ENCODE peak calls at places on chromosomes 3 and 15, in six cellular contexts. A, G, N, M, X and C are unnamed samples.

GRCh38 chr15:36936652-36937051 is 163.7 kb downstream of the MEIS2 start:
- ATAC-seq in M (no peak), N (no peak), X (no peak), G (no peak), A (no peak), C (no peak)

GRCh38 chr15:34284937-34285336 is 52.6 kb downstream of the SLC12A6 start:
- ATAC-seq in A (no peak), X (no peak), N (no peak), M (no peak), G (no peak), C (no peak)

GRCh38 chr15:96303503-96304054 is 26.9 kb upstream of the NR2F2 start:
- ATAC-seq in G (peak; percentile 73), M (no peak), X (no peak), N (no peak), A (no peak), C (no peak)

GRCh38 chr3:59469948-59470723 is 420.3 kb upstream of the CFAP20DC start:
- ATAC-seq in G (no peak), N (no peak), A (no peak), M (no peak), X (no peak), C (no peak)

GRCh38 chr3:155112661-155113389 is 32.7 kb downstream of the MME start:
- ATAC-seq in A (no peak), G (no peak), N (no peak), X (no peak), M (no peak), C (no peak)

GRCh38 chr3:172179680-172180399 is 140.5 kb downstream of the FNDC3B start:
- ATAC-seq in A (peak; percentile 82), N (peak; percentile 85), M (peak; percentile 47), G (peak; percentile 79), X (peak; percentile 26), C (peak; percentile 52)

GRCh38 chr3:14946749-14947104 is 656 bp upstream of the NR2C2 start:
- ATAC-seq in A (no peak), M (no peak), G (no peak), N (no peak), X (no peak), C (no peak)

GRCh38 chr3:7029562-7029961 is 168.6 kb downstream of the GRM7 start:
- ATAC-seq in A (no peak), N (no peak), M (no peak), G (no peak), X (no peak), C (no peak)

GRCh38 chr15:82532991-82533481 is 7.2 kb downstream of the RPS17 start:
- ATAC-seq in X (peak; percentile 60), N (no peak), M (peak; percentile 31), G (no peak), A (peak; percentile 19), C (no peak)

DNA sequence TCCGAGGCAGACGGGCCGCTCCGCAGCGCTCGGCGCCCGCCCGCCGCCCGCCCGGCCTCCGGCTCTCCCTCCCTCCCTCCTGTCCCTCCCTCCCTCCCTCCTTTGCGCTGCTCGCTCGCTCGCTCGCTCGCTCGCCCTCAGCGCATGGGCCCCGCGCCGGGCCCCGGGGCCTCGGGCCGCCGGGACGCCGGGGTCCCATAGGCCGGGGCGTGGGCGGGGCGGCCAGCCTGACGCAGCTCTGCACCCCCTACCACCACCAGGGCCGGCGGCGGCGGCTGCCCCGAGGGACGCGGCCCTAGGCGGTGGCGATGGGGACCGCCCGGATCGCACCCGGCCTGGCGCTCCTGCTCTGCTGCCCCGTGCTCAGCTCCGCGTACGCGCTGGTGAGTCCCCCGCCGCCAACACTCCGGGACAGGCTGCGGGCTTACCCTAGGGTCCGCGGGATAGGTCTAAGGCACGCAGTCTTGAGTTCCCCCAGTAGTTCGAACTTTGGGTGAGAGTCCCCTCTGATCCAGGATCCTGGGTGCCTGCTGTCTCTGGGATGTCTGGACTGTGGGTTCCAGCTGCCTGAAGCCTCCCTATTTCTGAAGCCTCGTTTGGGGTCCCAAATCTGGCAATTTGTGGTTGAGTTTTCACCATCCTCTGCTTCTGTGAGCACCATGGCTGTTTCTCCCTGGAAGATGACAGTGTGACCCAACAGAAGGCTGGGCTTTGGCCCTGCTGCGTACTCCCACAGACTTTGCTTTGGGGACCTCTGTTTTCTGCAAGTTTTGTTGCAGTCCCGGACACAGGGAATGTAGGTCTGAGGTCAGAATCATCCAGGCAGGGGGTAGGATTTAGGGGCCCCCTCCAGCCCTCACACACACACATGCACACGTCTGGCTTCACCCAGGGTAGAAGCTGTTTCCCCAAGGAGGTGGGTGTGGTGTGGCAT is 6.0 kb downstream of the PTH1R start:
- ATAC-seq in X (no peak), A (peak; percentile 40), N (peak; percentile 54), G (peak; percentile 42), M (peak; percentile 53), C (peak; percentile 58)
- H3K4me3 ChIP-seq in X (peak overlapping the region; percentile 45), A (no peak overlapping the region), N (no peak overlapping the region), G (no peak overlapping the region), M (peak overlapping the region; percentile 56), C (peak overlapping the region; percentile 73)

GRCh38 chr3:30596161-30596560 is 10.2 kb upstream of the TGFBR2 start:
- ATAC-seq in A (no peak), X (no peak), M (no peak), N (no peak), G (no peak), C (no peak)

GRCh38 chr3:30597769-30598134 is 8.6 kb upstream of the TGFBR2 start:
- ATAC-seq in A (peak; percentile 56), N (no peak), M (peak; percentile 60), G (no peak), X (no peak), C (no peak)

GRCh38 chr3:30598663-30599545 is 7.5 kb upstream of the TGFBR2 start:
- ATAC-seq in M (no peak), A (no peak), N (peak; percentile 27), X (no peak), G (no peak), C (no peak)

GRCh38 chr3:30600572-30600971 is 5.8 kb upstream of the TGFBR2 start:
- ATAC-seq in M (no peak), G (no peak), N (no peak), A (no peak), X (peak; percentile 52), C (no peak)

DNA sequence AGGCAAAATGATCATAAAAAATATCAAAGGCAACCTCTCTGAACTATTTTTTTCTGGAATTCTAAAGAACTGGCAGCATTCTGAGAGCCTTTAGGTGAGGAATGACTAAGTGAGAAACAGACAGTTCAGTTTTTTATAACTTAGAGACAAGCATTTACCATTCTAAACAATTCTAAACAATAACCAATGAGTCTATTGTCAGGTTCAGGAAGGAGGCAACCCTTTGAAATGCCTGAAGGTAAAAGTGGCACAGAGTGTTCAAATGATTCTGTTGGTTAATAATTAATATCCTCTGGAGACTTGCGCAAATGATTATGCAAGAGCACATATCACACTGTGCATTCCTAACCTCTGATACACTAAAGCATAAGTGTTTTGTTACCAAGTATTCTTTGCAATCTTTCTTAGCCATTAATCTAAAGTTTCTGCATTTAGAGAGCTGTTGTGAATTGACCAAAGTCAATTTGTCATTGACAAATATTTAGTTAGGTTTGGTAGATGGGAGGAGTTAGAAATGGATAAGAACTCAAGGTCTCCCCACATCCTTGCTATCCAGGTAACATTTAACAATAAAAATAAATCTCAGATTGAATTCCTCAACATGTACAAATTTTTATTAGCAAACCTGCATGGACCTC is 9.2 kb upstream of the TGFBR2 start:
- ATAC-seq in X (peak; percentile 88), G (no peak), N (no peak), A (peak; percentile 97), M (peak; percentile 97), C (peak; percentile 92)
- TF ChIP-seq EP300 in X (peak; percentile 95), G (no peak), N (no peak), A (peak; percentile 100), M (peak; percentile 99), C (no peak)

GRCh38 chr3:195442573-195443390 is at the start of gene ACAP2:
- ATAC-seq in M (peak; percentile 95), G (peak; percentile 94), X (peak; percentile 100), N (peak; percentile 93), A (peak; percentile 94), C (peak; percentile 99)

GRCh38 chr3:195441971-195442572 is 748 bp downstream of the ACAP2 start:
- ATAC-seq in A (peak; percentile 13), N (peak; percentile 26), M (peak; percentile 58), G (peak; percentile 30), X (peak; percentile 5), C (no peak)

GRCh38 chr3:195440379-195440778 is 2.4 kb downstream of the ACAP2 start:
- ATAC-seq in M (no peak), N (no peak), A (no peak), G (no peak), X (no peak), C (no peak)

GRCh38 chr3:195441476-195441970 is 1.3 kb downstream of the ACAP2 start:
- ATAC-seq in A (peak; percentile 57), X (no peak), N (no peak), G (no peak), M (no peak), C (no peak)

GRCh38 chr3:195441051-195441450 is 1.8 kb downstream of the ACAP2 start:
- ATAC-seq in N (no peak), G (no peak), M (no peak), A (no peak), X (no peak), C (no peak)
- H3K4me3 ChIP-seq in N (peak overlapping the region; percentile 89), G (peak overlapping the region; percentile 87), M (peak overlapping the region; percentile 99), A (peak overlapping the region; percentile 72), X (peak overlapping the region; percentile 91), C (no peak overlapping the region)

GRCh38 chr3:97106652-97106989 is 292.2 kb downstream of the EPHA6 start:
- ATAC-seq in G (no peak), X (no peak), M (no peak), A (no peak), N (no peak), C (no peak)

GRCh38 chr3:97108136-97108535 is 293.7 kb downstream of the EPHA6 start:
- ATAC-seq in N (no peak), A (no peak), M (no peak), G (no peak), X (no peak), C (no peak)

GRCh38 chr3:97105989-97106651 is 291.7 kb downstream of the EPHA6 start:
- ATAC-seq in X (no peak), N (no peak), M (no peak), G (no peak), A (no peak), C (no peak)

DNA sequence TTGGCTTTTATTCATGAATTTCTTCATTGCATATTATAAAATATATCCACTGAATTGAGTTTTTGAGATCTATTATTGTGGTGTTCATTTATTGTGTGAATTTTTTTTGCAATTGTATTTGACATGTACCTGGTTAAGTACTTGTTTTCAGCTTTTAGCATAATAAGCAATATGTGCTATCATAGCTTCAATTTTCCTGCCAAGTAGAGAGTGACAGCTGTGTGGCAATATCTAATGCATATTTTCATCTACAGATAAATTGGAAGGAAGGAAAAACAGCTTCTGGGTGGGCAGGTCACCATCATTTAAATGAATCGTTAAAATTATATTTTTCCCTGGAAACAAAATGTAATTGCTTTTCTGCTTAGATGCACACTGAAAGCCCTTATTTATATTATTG is 296.8 kb downstream of the EPHA6 start:
- ATAC-seq in G (no peak), X (no peak), A (no peak), M (no peak), N (no peak), C (no peak)
- TF ChIP-seq EP300 in G (no peak), X (no peak), A (no peak), M (no peak), N (no peak), C (no peak)

DNA sequence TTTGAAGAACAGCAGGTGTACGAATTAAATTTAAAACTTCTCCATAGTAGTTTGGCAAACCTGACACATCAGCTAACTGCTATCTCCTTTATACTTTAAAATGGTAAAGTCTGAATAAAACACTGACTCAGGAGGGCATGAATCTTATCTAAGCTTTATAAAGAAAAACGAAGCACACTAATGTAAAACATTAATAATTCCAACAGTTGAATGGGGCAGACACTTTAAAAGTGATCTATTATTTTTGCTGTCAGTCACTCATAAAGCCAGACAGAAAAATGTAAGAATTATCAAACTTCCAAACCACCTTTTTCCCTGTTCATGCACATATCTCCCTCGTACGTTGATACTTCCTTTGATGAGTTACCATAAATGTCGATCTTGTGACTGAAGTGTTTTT is 2.6 kb downstream of the ARF4 start:
- ATAC-seq in A (no peak), X (no peak), G (no peak), N (no peak), M (no peak), C (no peak)
- H3K4me3 ChIP-seq in A (peak overlapping the region; percentile 79), X (peak overlapping the region; percentile 83), G (peak overlapping the region; percentile 85), N (peak overlapping the region; percentile 91), M (peak overlapping the region; percentile 84), C (peak overlapping the region; percentile 83)